ENCODE peak calls at places on chromosomes 2 and 18, in six cellular contexts. M is ovary; D is CD8-positive, alpha-beta T cell; S is Peyer's patch; K is hepatocyte; I is osteoblast. X is an unnamed sample.

GRCh38 chr18:79949571-79950439 is 1.6 kb downstream of the SLC66A2 start:
- DNase-seq in M (peak; percentile 17), D (no peak), S (peak; percentile 71), K (no peak), I (no peak), X (no peak)

GRCh38 chr2:218882866-218883366 is 2.3 kb downstream of the WNT10A start:
- DNase-seq in M (no peak), D (no peak), S (no peak), K (no peak), I (peak; percentile 90), X (no peak)

GRCh38 chr18:25923193-25923592 is 167.2 kb downstream of the SS18 start:
- DNase-seq in M (no peak), D (no peak), S (no peak), K (no peak), I (no peak), X (no peak)

GRCh38 chr18:59084286-59084779 is 55.4 kb upstream of the SEC11C start:
- DNase-seq in M (peak; percentile 66), D (peak; percentile 59), S (peak; percentile 86), K (peak; percentile 87), I (peak; percentile 80), X (peak; percentile 54)

GRCh38 chr2:39646267-39646666 is 19.4 kb upstream of the TMEM178A start:
- DNase-seq in M (no peak), D (no peak), S (no peak), K (no peak), I (no peak), X (no peak)

GRCh38 chr18:42798606-42799005 is 316.9 kb downstream of the RIT2 start:
- DNase-seq in M (no peak), D (no peak), S (no peak), K (no peak), I (no peak), X (no peak)

GRCh38 chr2:46294185-46294836 is 2.9 kb upstream of the EPAS1 start:
- DNase-seq in M (peak; percentile 37), D (peak; percentile 26), S (peak; percentile 73), K (peak; percentile 48), I (no peak), X (no peak)

GRCh38 chr18:76697441-76697901 is 124.9 kb upstream of the ZNF236 start:
- DNase-seq in M (peak; percentile 54), D (no peak), S (no peak), K (peak; percentile 42), I (no peak), X (no peak)

GRCh38 chr2:230335864-230336506 is 9.0 kb downstream of the SP140L start:
- DNase-seq in M (no peak), D (no peak), S (no peak), K (no peak), I (no peak), X (no peak)

GRCh38 chr2:24881623-24882022 is 38.4 kb downstream of the ADCY3 start:
- DNase-seq in M (no peak), D (no peak), S (no peak), K (no peak), I (no peak), X (no peak)

GRCh38 chr2:226478121-226478809 is 321.4 kb downstream of the IRS1 start:
- DNase-seq in M (peak; percentile 49), D (no peak), S (peak; percentile 85), K (peak; percentile 85), I (peak; percentile 48), X (no peak)

GRCh38 chr2:44952143-44952805 is 10.8 kb downstream of the SIX3 start:
- DNase-seq in M (no peak), D (no peak), S (no peak), K (peak; percentile 84), I (peak; percentile 98), X (no peak)

GRCh38 chr2:227802882-227803281 is 10.8 kb upstream of the CCL20 start:
- DNase-seq in M (no peak), D (no peak), S (no peak), K (no peak), I (no peak), X (no peak)

GRCh38 chr2:36485521-36485920 is 112.4 kb downstream of the FEZ2 start:
- DNase-seq in M (no peak), D (no peak), S (no peak), K (no peak), I (peak; percentile 59), X (no peak)

GRCh38 chr2:56474412-56475158 is 290.8 kb downstream of the CCDC85A start:
- DNase-seq in M (no peak), D (no peak), S (no peak), K (peak; percentile 51), I (no peak), X (no peak)

DNA sequence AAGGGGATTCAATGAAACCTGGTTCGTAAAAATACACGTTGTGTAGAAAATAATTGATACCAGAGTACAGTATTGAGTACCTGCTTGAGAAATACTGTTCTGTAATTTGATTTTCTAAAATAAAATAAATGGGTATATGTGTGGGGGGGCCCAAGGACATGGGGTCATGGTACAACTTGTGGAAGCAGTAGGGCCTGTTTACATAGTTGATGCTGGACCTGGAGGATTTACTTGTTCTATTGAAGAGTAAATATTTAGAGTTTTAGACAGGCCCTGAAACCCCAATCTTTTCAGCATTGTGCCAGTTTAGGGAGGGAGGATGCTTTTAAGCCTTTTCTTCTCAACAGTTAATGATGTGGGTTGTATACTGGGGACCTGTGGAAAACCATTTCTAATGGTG is 11.7 kb downstream of the CERS6 start:
- DNase-seq in M (no peak), D (no peak), S (no peak), K (no peak), I (no peak), X (no peak)
- H3K4me1 ChIP-seq in M (peaks cover 10% of the 10 kb centered on the region), D (peaks cover 60% of the 10 kb centered on the region), S (no peaks in the 10 kb centered on the region), K (peaks cover 57% of the 10 kb centered on the region), I (peaks cover 11% of the 10 kb centered on the region), X (peaks cover 28% of the 10 kb centered on the region)

DNA sequence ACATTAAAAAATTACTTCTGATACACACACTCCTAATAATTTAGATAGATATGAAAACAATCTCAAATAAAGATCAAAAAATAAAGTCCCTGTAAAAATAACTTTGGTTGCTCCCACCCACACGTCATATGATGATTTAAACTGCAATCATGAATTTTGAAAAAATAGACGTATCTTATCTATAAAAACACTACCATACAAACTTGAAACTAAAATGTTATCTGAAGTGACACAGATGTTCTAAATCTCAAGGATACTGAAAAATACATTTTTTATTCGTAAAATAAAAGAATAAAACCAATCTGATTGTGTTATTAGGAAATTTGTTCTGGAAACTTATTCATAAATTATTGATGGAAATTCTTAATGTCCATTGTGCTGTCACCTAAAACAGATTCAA is 8.1 kb upstream of the BOLA3 start:
- DNase-seq in M (no peak), D (no peak), S (no peak), K (no peak), I (no peak), X (no peak)
- H3K36me3 ChIP-seq in M (no peaks in the 10 kb centered on the region), D (peaks cover 37% of the 10 kb centered on the region), S (no peaks in the 10 kb centered on the region), K (no peaks in the 10 kb centered on the region), I (peaks cover 68% of the 10 kb centered on the region), X (peaks cover 54% of the 10 kb centered on the region)

GRCh38 chr18:46416706-46417638 is 240.0 kb downstream of the LOXHD1 start:
- DNase-seq in M (no peak), D (no peak), S (no peak), K (no peak), I (no peak), X (no peak)
- H3K4me1 ChIP-seq in M (peaks cover 10% of the 10 kb centered on the region), D (no peaks in the 10 kb centered on the region), S (no peaks in the 10 kb centered on the region), K (peaks cover 17% of the 10 kb centered on the region), I (no peaks in the 10 kb centered on the region), X (peaks cover under 1% of the 10 kb centered on the region)

GRCh38 chr2:43180901-43181300 is 45.5 kb downstream of the ZFP36L2 start:
- DNase-seq in M (no peak), D (no peak), S (no peak), K (no peak), I (no peak), X (no peak)

GRCh38 chr2:43176449-43176848 is 50.0 kb downstream of the ZFP36L2 start:
- DNase-seq in M (no peak), D (no peak), S (no peak), K (no peak), I (no peak), X (no peak)

GRCh38 chr2:43178055-43178598 is 48.3 kb downstream of the ZFP36L2 start:
- DNase-seq in M (peak; percentile 44), D (no peak), S (no peak), K (no peak), I (no peak), X (no peak)

GRCh38 chr2:43178602-43179542 is 47.5 kb downstream of the ZFP36L2 start:
- DNase-seq in M (peak; percentile 86), D (no peak), S (peak; percentile 78), K (peak; percentile 86), I (peak; percentile 93), X (no peak)

DNA sequence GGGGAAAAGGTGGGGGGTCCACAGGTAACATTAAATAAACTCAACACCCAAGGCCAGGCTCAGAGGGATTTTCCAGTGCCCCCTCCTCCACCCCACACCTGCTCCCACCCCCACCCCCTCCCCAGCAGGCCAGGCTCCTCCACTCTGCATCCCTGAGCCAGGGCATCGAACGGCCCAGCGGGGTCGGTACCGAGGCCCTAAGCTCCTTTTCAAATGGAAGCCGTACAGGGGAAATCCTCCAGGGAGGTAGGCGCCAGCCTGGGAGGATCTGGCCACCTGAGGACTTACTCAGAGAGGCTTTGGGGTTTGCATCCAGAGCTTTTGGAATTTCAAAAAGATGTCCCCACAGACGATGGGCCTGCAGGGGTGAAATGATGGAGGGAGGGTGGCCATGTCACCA is 46.5 kb downstream of the ZFP36L2 start:
- DNase-seq in M (no peak), D (no peak), S (no peak), K (no peak), I (no peak), X (no peak)
- H3K36me3 ChIP-seq in M (no peaks in the 10 kb centered on the region), D (no peaks in the 10 kb centered on the region), S (no peaks in the 10 kb centered on the region), K (no peaks in the 10 kb centered on the region), I (no peaks in the 10 kb centered on the region), X (no peaks in the 10 kb centered on the region)

GRCh38 chr2:127737892-127738291 is 36.6 kb downstream of the SFT2D3 start:
- DNase-seq in M (no peak), D (no peak), S (no peak), K (peak; percentile 18), I (no peak), X (no peak)

GRCh38 chr2:127733816-127734537 is 32.7 kb downstream of the SFT2D3 start:
- DNase-seq in M (no peak), D (no peak), S (no peak), K (no peak), I (peak; percentile 49), X (no peak)

GRCh38 chr2:127733113-127733815 is 32.0 kb downstream of the SFT2D3 start:
- DNase-seq in M (no peak), D (no peak), S (no peak), K (no peak), I (no peak), X (no peak)

GRCh38 chr2:127735537-127736399 is 34.5 kb downstream of the SFT2D3 start:
- DNase-seq in M (no peak), D (no peak), S (no peak), K (no peak), I (peak; percentile 62), X (no peak)

GRCh38 chr2:127735044-127735443 is 33.7 kb downstream of the SFT2D3 start:
- DNase-seq in M (no peak), D (no peak), S (no peak), K (no peak), I (no peak), X (no peak)
- H3K4me1 ChIP-seq in M (peaks cover 2% of the 10 kb centered on the region), D (no peaks in the 10 kb centered on the region), S (no peaks in the 10 kb centered on the region), K (peaks cover 29% of the 10 kb centered on the region), I (peaks cover 13% of the 10 kb centered on the region), X (no peaks in the 10 kb centered on the region)